ENCODE peak calls at places on chromosomes 13 and 19, in five cellular contexts. I is PC-3; Y is ascending aorta; K is AG10803; P is stimulated activated CD8-positive, alpha-beta memory T cell treated with anti-CD3 and anti-CD28 coated beads, Interleukin-2, amount 100 ng/mL, for 48 hours. C is an unnamed sample.
A peak's percentile ranks its signal among the peaks of the same experiment; 100 is the strongest.

GRCh38 chr19:47274891-47275865 is 493 bp downstream of the INAFM1 start:
- DNase-seq in Y (no peak), K (peak; percentile 6), P (no peak), I (peak; percentile 1), C (no peak)

GRCh38 chr13:68428292-68428691 is 1198.2 kb upstream of the PCDH9 start:
- DNase-seq in K (no peak), Y (no peak), P (no peak), I (peak; percentile 17), C (no peak)

GRCh38 chr13:109818136-109818535 is 31.8 kb upstream of the IRS2 start:
- DNase-seq in P (no peak), K (peak; percentile 47), Y (no peak), I (no peak), C (no peak)

GRCh38 chr13:41622545-41623429 is 165.4 kb downstream of the RGCC start:
- DNase-seq in K (peak; percentile 86), I (peak; percentile 55), P (no peak), Y (no peak), C (no peak)

GRCh38 chr19:18507727-18508440 is 14.0 kb downstream of the ELL start:
- DNase-seq in P (no peak), K (no peak), Y (no peak), I (no peak), C (no peak)

GRCh38 chr13:22047082-22047784 is 376.4 kb downstream of the FGF9 start:
- DNase-seq in Y (no peak), K (no peak), I (no peak), P (no peak), C (no peak)

GRCh38 chr19:11073568-11073967 is 15.7 kb upstream of the LDLR start:
- DNase-seq in Y (no peak), P (no peak), K (no peak), I (no peak), C (no peak)

GRCh38 chr19:398719-399118 is 10.2 kb downstream of the C2CD4C start:
- DNase-seq in Y (no peak), P (no peak), I (no peak), K (no peak), C (no peak)

GRCh38 chr13:76723551-76724232 is 162.5 kb downstream of the KCTD12 start:
- DNase-seq in I (peak; percentile 10), K (peak; percentile 96), P (no peak), Y (no peak), C (peak; percentile 13)

GRCh38 chr13:79735228-79735627 is 254.3 kb downstream of the NDFIP2 start:
- DNase-seq in I (no peak), Y (no peak), P (no peak), K (peak; percentile 63), C (no peak)

GRCh38 chr13:94542917-94543316 is 53.0 kb downstream of the TGDS start:
- DNase-seq in P (no peak), Y (no peak), K (no peak), I (no peak), C (no peak)

GRCh38 chr13:30037766-30038165 is 187.3 kb upstream of the UBL3 start:
- DNase-seq in P (no peak), K (peak; percentile 90), I (no peak), Y (no peak), C (no peak)

GRCh38 chr13:113647351-113648217 is 10.4 kb downstream of the ATP4B start:
- DNase-seq in K (peak; percentile 48), I (peak; percentile 82), Y (peak; percentile 73), P (no peak), C (no peak)

GRCh38 chr13:69970521-69970920 is 137.1 kb upstream of the ATXN8OS start:
- DNase-seq in I (peak; percentile 35), P (no peak), Y (no peak), K (no peak), C (no peak)

GRCh38 chr13:51252954-51253531 is 30.8 kb downstream of the FAM124A start:
- DNase-seq in P (no peak), I (no peak), Y (no peak), K (no peak), C (no peak)

GRCh38 chr13:113157929-113158747 is at the start of gene PROZ:
- DNase-seq in P (no peak), I (no peak), Y (no peak), K (no peak), C (no peak)

GRCh38 chr19:3324405-3324856 is 42.0 kb upstream of the NFIC start:
- DNase-seq in P (peak; percentile 85), K (no peak), I (peak; percentile 51), Y (no peak), C (no peak)

GRCh38 chr19:17737690-17738153 is 13.6 kb upstream of the FCHO1 start:
- DNase-seq in K (peak; percentile 15), P (no peak), I (no peak), Y (no peak), C (no peak)

GRCh38 chr13:90084684-90085290 is 1262.7 kb upstream of the MIR17HG start:
- DNase-seq in I (no peak), P (no peak), Y (no peak), K (peak; percentile 71), C (no peak)

GRCh38 chr13:24625870-24626419 is 54.3 kb upstream of the ATP12A start:
- DNase-seq in P (no peak), I (no peak), K (no peak), Y (no peak), C (no peak)

GRCh38 chr19:40523322-40524047 is 53.2 kb upstream of the SHKBP1 start:
- DNase-seq in I (peak; percentile 66), P (peak; percentile 28), Y (no peak), K (peak; percentile 49), C (peak; percentile 15)

GRCh38 chr19:51572908-51573307 is 1.8 kb downstream of the ZNF175 start:
- DNase-seq in I (peak; percentile 95), K (peak; percentile 55), P (no peak), Y (no peak), C (no peak)

GRCh38 chr13:38670627-38671026 is 16.2 kb upstream of the FREM2 start:
- DNase-seq in P (no peak), K (no peak), Y (no peak), I (no peak), C (no peak)

GRCh38 chr19:41397086-41398041 is at the start of the genes BCKDHA and EXOSC5:
- DNase-seq in I (peak; percentile 98), Y (peak; percentile 98), K (peak; percentile 100), P (peak; percentile 99), C (peak; percentile 97)

GRCh38 chr13:75407998-75408397 is 74.0 kb downstream of the TBC1D4 start:
- DNase-seq in I (no peak), P (no peak), Y (no peak), K (no peak), C (no peak)

GRCh38 chr13:42612021-42612765 is 38.2 kb downstream of the TNFSF11 start:
- DNase-seq in K (no peak), I (peak; percentile 76), P (no peak), Y (no peak), C (no peak)

GRCh38 chr13:98068511-98068910 is 74.4 kb upstream of the FARP1 start:
- DNase-seq in K (no peak), I (no peak), P (no peak), Y (no peak), C (no peak)

GRCh38 chr19:23527797-23528196 is 132.5 kb upstream of the ZNF91 start:
- DNase-seq in P (no peak), K (no peak), I (no peak), Y (no peak), C (no peak)

GRCh38 chr19:47729468-47729798 is 15.9 kb upstream of the NOP53 start:
- DNase-seq in P (no peak), K (peak; percentile 87), Y (peak; percentile 56), I (peak; percentile 89), C (no peak)